ENCODE peak calls at places on chromosomes 16 and 17, in nine cellular contexts. Y, Q, I, D, R, H, U, L and P are unnamed samples.

GRCh38 chr16:30767767-30768465 is 5.8 kb downstream of the RNF40 start:
- DNase-seq in Y (no peak), Q (no peak), I (peak), D (no peak), R (no peak), H (no peak), U (no peak), L (no peak), P (no peak)

GRCh38 chr17:15973016-15973415 is 26.5 kb downstream of the ZSWIM7 start:
- DNase-seq in Y (no peak), Q (no peak), I (no peak), D (no peak), R (no peak), H (no peak), U (no peak), L (no peak), P (no peak)

GRCh38 chr17:61647044-61647443 is 56.0 kb upstream of the NACA2 start:
- DNase-seq in Y (no peak), Q (peak), I (no peak), D (no peak), R (no peak), H (peak), U (no peak), L (no peak), P (peak)

GRCh38 chr17:72150632-72151460 is 30.0 kb downstream of the SOX9 start:
- DNase-seq in Y (no peak), Q (no peak), I (no peak), D (peak), R (no peak), H (peak), U (no peak), L (no peak), P (no peak)

GRCh38 chr17:40560592-40561293 is 4.5 kb downstream of the CCR7 start:
- DNase-seq in Y (no peak), Q (peak), I (no peak), D (no peak), R (no peak), H (peak), U (peak), L (peak), P (no peak)

GRCh38 chr17:80769936-80770625 is 221.6 kb upstream of the CHMP6 start:
- DNase-seq in Y (no peak), Q (no peak), I (no peak), D (no peak), R (no peak), H (no peak), U (no peak), L (no peak), P (no peak)

GRCh38 chr17:77840156-77840555 is 118.3 kb upstream of the TNRC6C start:
- DNase-seq in Y (peak), Q (no peak), I (no peak), D (no peak), R (no peak), H (peak), U (no peak), L (no peak), P (no peak)

GRCh38 chr16:4653981-4654380 is 29.4 kb downstream of the MGRN1 start:
- DNase-seq in Y (no peak), Q (no peak), I (no peak), D (no peak), R (no peak), H (no peak), U (no peak), L (no peak), P (no peak)

GRCh38 chr16:56600398-56600999 is 7.9 kb upstream of the MT2A start:
- DNase-seq in Y (no peak), Q (peak), I (no peak), D (peak), R (no peak), H (peak), U (no peak), L (peak), P (no peak)

GRCh38 chr16:57802635-57803412 is 533 bp upstream of the KIFC3 start:
- DNase-seq in Y (no peak), Q (peak), I (no peak), D (no peak), R (no peak), H (no peak), U (no peak), L (no peak), P (no peak)

GRCh38 chr16:58471209-58471975 is 28.6 kb upstream of the NDRG4 start:
- DNase-seq in Y (no peak), Q (no peak), I (no peak), D (no peak), R (no peak), H (no peak), U (no peak), L (no peak), P (no peak)

GRCh38 chr17:63622571-63623390 is 564 bp downstream of the MAP3K3 start:
- DNase-seq in Y (peak), Q (peak), I (peak), D (peak), R (no peak), H (peak), U (peak), L (peak), P (no peak)

GRCh38 chr17:63621229-63621683 is 961 bp upstream of the MAP3K3 start:
- DNase-seq in Y (no peak), Q (no peak), I (no peak), D (no peak), R (no peak), H (no peak), U (no peak), L (no peak), P (no peak)

GRCh38 chr17:63626551-63627228 is 4.5 kb downstream of the MAP3K3 start:
- DNase-seq in Y (no peak), Q (peak), I (no peak), D (no peak), R (no peak), H (peak), U (no peak), L (no peak), P (no peak)

GRCh38 chr17:63623786-63624185 is 1.6 kb downstream of the MAP3K3 start:
- DNase-seq in Y (no peak), Q (no peak), I (no peak), D (no peak), R (no peak), H (no peak), U (no peak), L (no peak), P (no peak)

GRCh38 chr17:63621684-63622570 is at the start of gene MAP3K3:
- DNase-seq in Y (peak), Q (peak), I (peak), D (peak), R (peak), H (peak), U (peak), L (peak), P (peak)
- TF ChIP-seq CTCF in Y (peak), Q (peak), I (no peak), D (no peak), R (peak), H (peak), U (peak), L (no peak), P (no peak)

GRCh38 chr17:73924488-73925186 is 278.8 kb upstream of the RPL38 start:
- DNase-seq in Y (no peak), Q (no peak), I (no peak), D (peak), R (no peak), H (no peak), U (no peak), L (peak), P (no peak)

GRCh38 chr17:73929860-73930430 is 273.5 kb upstream of the RPL38 start:
- DNase-seq in Y (no peak), Q (no peak), I (no peak), D (peak), R (no peak), H (no peak), U (no peak), L (peak), P (no peak)

GRCh38 chr17:73924083-73924482 is 279.4 kb upstream of the RPL38 start:
- DNase-seq in Y (no peak), Q (no peak), I (no peak), D (no peak), R (no peak), H (no peak), U (no peak), L (no peak), P (no peak)
- H3K4me3 ChIP-seq in Y (no peak), Q (no peak), I (no peak), D (no peak), R (no peak), H (no peak), U (no peak), L (no peak), P (no peak)

GRCh38 chr17:36601303-36602029 is at the start of gene MRM1:
- DNase-seq in Y (peak), Q (peak), I (peak), D (peak), R (peak), H (peak), U (peak), L (peak), P (peak)
- TF ChIP-seq CTCF in Y (no peak), Q (peak), I (no peak), D (peak), R (peak), H (peak), U (no peak), L (no peak), P (peak)

DNA sequence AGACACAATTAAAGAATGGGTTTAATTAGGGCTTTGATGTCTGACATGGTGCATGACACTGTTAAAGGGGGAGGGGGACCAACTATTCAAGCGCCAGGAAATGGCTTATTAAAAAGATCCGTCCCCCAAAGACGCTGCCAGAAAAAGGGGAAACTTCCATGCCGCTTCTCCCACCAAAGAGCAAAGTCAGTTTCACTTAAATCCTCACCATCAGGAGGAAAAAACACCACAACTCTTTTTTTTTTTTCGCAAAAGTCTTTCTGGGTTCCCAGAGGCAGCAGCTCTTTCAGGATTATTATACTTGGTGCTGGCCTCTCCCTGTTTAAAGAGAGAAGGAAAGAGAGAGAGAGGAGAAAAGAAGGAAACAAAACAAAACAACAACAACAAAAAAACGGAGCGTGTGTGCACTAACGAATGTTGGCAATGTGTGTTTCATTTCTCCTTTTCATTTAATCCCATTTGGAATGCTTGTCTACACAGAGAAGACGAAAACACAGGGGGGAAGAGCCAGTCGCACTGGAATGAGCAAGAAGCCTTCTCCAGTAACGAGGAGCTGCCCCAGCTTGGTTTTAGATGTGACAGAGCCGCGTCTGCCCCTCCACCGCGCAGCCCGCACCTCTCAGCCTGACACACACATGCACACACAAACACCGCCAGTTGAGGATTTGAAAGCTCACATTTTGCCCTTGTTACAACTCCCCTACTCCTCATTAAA is 32.6 kb upstream of the AXIN2 start:
- DNase-seq in Y (no peak), Q (peak), I (no peak), D (peak), R (no peak), H (peak), U (no peak), L (no peak), P (no peak)
- H3K4me3 ChIP-seq in Y (no peak), Q (peak), I (peak), D (peak), R (peak), H (no peak), U (peak), L (no peak), P (peak)

DNA sequence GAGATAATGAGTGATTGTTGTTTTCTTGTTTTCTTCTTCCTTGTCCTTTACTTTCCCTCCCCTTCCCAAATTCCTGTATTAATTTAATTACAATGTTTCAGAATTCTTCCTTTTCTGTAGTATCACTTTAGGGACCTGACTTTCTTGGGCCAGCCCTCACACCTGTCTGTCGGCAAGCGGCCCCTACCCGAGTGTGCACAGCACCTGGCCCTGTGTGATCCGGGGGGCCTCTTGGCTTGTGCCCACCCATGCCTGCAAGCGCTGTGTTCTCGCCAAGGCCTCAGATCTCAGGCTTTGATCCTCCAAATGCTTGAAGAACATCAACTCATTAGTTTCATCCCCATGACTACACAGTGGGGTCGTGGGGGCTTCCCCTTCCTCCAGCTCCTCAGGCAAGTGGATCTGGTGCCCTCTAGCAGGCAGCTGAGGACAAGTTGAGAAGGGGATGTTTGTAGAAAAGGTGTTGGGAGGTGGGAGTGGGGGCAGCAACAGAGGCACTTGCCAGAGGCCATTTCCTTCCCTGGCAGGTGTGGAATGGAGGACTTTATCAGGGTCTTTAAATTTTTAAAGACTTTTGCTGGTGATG is 15.7 kb upstream of the CDH3 start:
- DNase-seq in Y (no peak), Q (no peak), I (no peak), D (no peak), R (no peak), H (no peak), U (no peak), L (no peak), P (no peak)
- TF ChIP-seq CTCF in Y (no peak), Q (no peak), I (no peak), D (no peak), R (no peak), H (no peak), U (no peak), L (no peak), P (no peak)